ENCODE peak calls at places on chromosomes 11 and 22, in four cellular contexts. One of them, this sample, is unnamed.

GRCh38 chr11:119489087-119489486 is 66.1 kb upstream of the THY1 start:
- DNase-seq in activated naive CD4-positive, alpha-beta T cell: no peak
- DNase-seq in mesothelial cell of epicardium: no peak
- DNase-seq in NB4: no peak
- DNase-seq in this sample: peak; percentile 10

GRCh38 chr11:120254788-120255518 is 15.0 kb downstream of the POU2F3 start:
- DNase-seq in activated naive CD4-positive, alpha-beta T cell: no peak
- DNase-seq in mesothelial cell of epicardium: no peak
- DNase-seq in NB4: no peak
- DNase-seq in this sample: peak; percentile 75

GRCh38 chr11:11577246-11577855 is 44.5 kb downstream of the GALNT18 start:
- DNase-seq in activated naive CD4-positive, alpha-beta T cell: no peak
- DNase-seq in mesothelial cell of epicardium: no peak
- DNase-seq in NB4: no peak
- DNase-seq in this sample: no peak

GRCh38 chr11:83836883-83837654 is 550.9 kb upstream of the CCDC90B start:
- DNase-seq in activated naive CD4-positive, alpha-beta T cell: no peak
- DNase-seq in mesothelial cell of epicardium: peak; percentile 53
- DNase-seq in NB4: peak; percentile 63
- DNase-seq in this sample: peak; percentile 61

GRCh38 chr22:26775394-26775793 is 118.0 kb downstream of the MIAT start:
- DNase-seq in activated naive CD4-positive, alpha-beta T cell: no peak
- DNase-seq in mesothelial cell of epicardium: no peak
- DNase-seq in NB4: no peak
- DNase-seq in this sample: no peak

GRCh38 chr11:61080986-61081590 is 21.2 kb upstream of the CD5 start:
- DNase-seq in activated naive CD4-positive, alpha-beta T cell: no peak
- DNase-seq in mesothelial cell of epicardium: no peak
- DNase-seq in NB4: no peak
- DNase-seq in this sample: no peak

GRCh38 chr11:20966489-20966888 is 297.1 kb downstream of the NELL1 start:
- DNase-seq in activated naive CD4-positive, alpha-beta T cell: no peak
- DNase-seq in mesothelial cell of epicardium: no peak
- DNase-seq in NB4: no peak
- DNase-seq in this sample: peak; percentile 52

GRCh38 chr11:66113132-66113856 is 43.2 kb downstream of the PACS1 start:
- DNase-seq in activated naive CD4-positive, alpha-beta T cell: no peak
- DNase-seq in mesothelial cell of epicardium: no peak
- DNase-seq in NB4: no peak
- DNase-seq in this sample: no peak

GRCh38 chr11:125956371-125956770 is 10.5 kb downstream of the VSIG10L2 start:
- DNase-seq in activated naive CD4-positive, alpha-beta T cell: no peak
- DNase-seq in mesothelial cell of epicardium: no peak
- DNase-seq in NB4: no peak
- DNase-seq in this sample: no peak

GRCh38 chr11:44221992-44222391 is 87.9 kb downstream of the ALX4 start:
- DNase-seq in activated naive CD4-positive, alpha-beta T cell: no peak
- DNase-seq in mesothelial cell of epicardium: no peak
- DNase-seq in NB4: no peak
- DNase-seq in this sample: no peak

GRCh38 chr11:131837562-131837961 is 467.1 kb downstream of the NTM start:
- DNase-seq in activated naive CD4-positive, alpha-beta T cell: no peak
- DNase-seq in mesothelial cell of epicardium: no peak
- DNase-seq in NB4: no peak
- DNase-seq in this sample: no peak

GRCh38 chr22:31272522-31273446 is 19.5 kb downstream of the PIK3IP1 start:
- DNase-seq in activated naive CD4-positive, alpha-beta T cell: peak; percentile 22
- DNase-seq in mesothelial cell of epicardium: peak; percentile 56
- DNase-seq in NB4: peak; percentile 68
- DNase-seq in this sample: peak; percentile 77

GRCh38 chr11:84255483-84255882 is 969.3 kb upstream of the CCDC90B start:
- DNase-seq in activated naive CD4-positive, alpha-beta T cell: no peak
- DNase-seq in mesothelial cell of epicardium: no peak
- DNase-seq in NB4: no peak
- DNase-seq in this sample: no peak

GRCh38 chr11:87355614-87356013 is 317.9 kb downstream of the TMEM135 start:
- DNase-seq in activated naive CD4-positive, alpha-beta T cell: no peak
- DNase-seq in mesothelial cell of epicardium: no peak
- DNase-seq in NB4: no peak
- DNase-seq in this sample: no peak

GRCh38 chr11:104256525-104256924 is 92.6 kb upstream of the PDGFD start:
- DNase-seq in activated naive CD4-positive, alpha-beta T cell: no peak
- DNase-seq in mesothelial cell of epicardium: no peak
- DNase-seq in NB4: no peak
- DNase-seq in this sample: no peak

GRCh38 chr11:115585361-115586024 is 81.3 kb upstream of the CADM1 start:
- DNase-seq in activated naive CD4-positive, alpha-beta T cell: no peak
- DNase-seq in mesothelial cell of epicardium: no peak
- DNase-seq in NB4: no peak
- DNase-seq in this sample: no peak

GRCh38 chr11:128181090-128181485 is 406.3 kb downstream of the ETS1 start:
- DNase-seq in activated naive CD4-positive, alpha-beta T cell: no peak
- DNase-seq in mesothelial cell of epicardium: no peak
- DNase-seq in NB4: no peak
- DNase-seq in this sample: no peak

GRCh38 chr22:17116931-17117330 is 4.2 kb downstream of the TMEM121B start:
- DNase-seq in activated naive CD4-positive, alpha-beta T cell: no peak
- DNase-seq in mesothelial cell of epicardium: no peak
- DNase-seq in NB4: peak; percentile 20
- DNase-seq in this sample: no peak